ENCODE peak calls at places on chromosomes 4 and X, in five cellular contexts. K is tibial artery, J is sigmoid colon, H is spleen, Y is adrenal gland. S is an unnamed sample.

GRCh38 chrX:130145123-130145522 is 20.5 kb downstream of the AIFM1 start:
- DNase-seq in K (no peak), H (no peak), J (no peak), Y (no peak), S (no peak)

GRCh38 chr4:165928601-165929000 is 55.6 kb downstream of the TLL1 start:
- DNase-seq in K (no peak), Y (no peak), H (no peak), J (no peak), S (no peak)

GRCh38 chr4:61200991-61201526 is 933 bp downstream of the ADGRL3 start:
- DNase-seq in H (no peak), K (no peak), Y (peak), J (no peak), S (no peak)

GRCh38 chr4:184282251-184282713 is 64.6 kb upstream of the ENPP6 start:
- DNase-seq in K (no peak), Y (no peak), J (no peak), H (peak), S (no peak)

GRCh38 chr4:25065451-25065850 is 34.7 kb upstream of the LGI2 start:
- DNase-seq in Y (no peak), J (no peak), H (no peak), K (no peak), S (no peak)

GRCh38 chrX:118974088-118974907 is at the start of gene LONRF3:
- DNase-seq in J (peak), H (peak), K (peak), Y (peak), S (peak)

GRCh38 chr4:4599886-4600285 is 58.0 kb upstream of the STX18 start:
- DNase-seq in K (no peak), H (no peak), Y (no peak), J (no peak), S (no peak)

GRCh38 chr4:69321153-69321729 is 41.0 kb downstream of the UGT2B28 start:
- DNase-seq in J (no peak), K (no peak), Y (no peak), H (peak), S (no peak)

GRCh38 chr4:102285831-102286230 is 59.5 kb downstream of the SLC39A8 start:
- DNase-seq in J (no peak), H (no peak), K (no peak), Y (no peak), S (peak)

GRCh38 chr4:70426789-70427188 is 29.0 kb downstream of the OPRPN start:
- DNase-seq in H (no peak), K (no peak), J (no peak), Y (no peak), S (no peak)

GRCh38 chr4:112714922-112715901 is 78.3 kb downstream of the LARP7 start:
- DNase-seq in H (no peak), K (no peak), Y (no peak), J (no peak), S (no peak)

GRCh38 chr4:17448689-17449088 is 63.2 kb downstream of the QDPR start:
- DNase-seq in Y (no peak), J (no peak), H (no peak), K (no peak), S (peak)

GRCh38 chrX:74349387-74349786 is 45.4 kb downstream of the ZCCHC13 start:
- DNase-seq in Y (no peak), J (no peak), H (no peak), K (no peak), S (peak)

GRCh38 chrX:119887721-119888425 is 7.8 kb upstream of the AKAP14 start:
- DNase-seq in J (peak), K (no peak), H (peak), Y (peak), S (peak)

GRCh38 chr4:97950836-97951235 is 192.4 kb downstream of the STPG2 start:
- DNase-seq in Y (no peak), H (no peak), K (no peak), J (no peak), S (no peak)

DNA sequence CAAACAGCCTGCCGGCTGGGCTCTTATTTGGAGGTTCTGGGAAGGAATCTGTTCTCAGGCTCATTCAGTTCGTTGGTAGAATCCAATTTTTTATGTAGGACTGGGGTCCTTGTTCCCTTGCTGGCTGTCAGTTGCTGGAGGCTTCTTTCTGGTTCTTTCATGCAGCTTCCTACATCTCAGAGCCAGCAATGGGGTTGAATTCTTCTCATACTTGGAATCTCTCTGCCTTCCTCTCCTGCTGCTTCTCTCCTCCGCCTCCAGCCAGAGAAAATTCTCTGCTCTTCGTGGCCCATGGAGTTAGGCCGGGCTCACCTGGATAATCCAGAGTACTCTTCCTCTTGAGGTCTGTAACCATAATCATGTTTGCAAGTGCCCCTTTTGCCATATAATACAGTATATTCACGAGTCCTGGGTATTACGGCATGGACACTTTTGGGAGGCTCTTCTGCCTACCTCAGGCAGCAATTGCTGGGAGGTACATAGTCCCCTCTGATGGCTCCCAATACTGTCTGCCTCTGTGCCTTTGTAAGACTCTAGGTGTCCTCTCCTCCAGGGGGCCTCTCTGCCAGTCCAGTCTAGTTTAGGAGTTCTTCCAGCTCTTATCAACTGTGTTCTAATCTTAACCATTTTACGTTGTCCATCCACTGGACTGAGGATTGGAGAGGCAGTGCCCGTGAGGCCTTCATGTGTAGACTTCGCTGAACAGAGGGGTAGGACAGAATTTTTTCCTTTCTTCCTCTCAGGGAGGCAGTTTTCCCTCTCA is 2.2 kb downstream of the TRMT44 start:
- DNase-seq in K (no peak), Y (no peak), J (no peak), H (no peak), S (no peak)
- H3K4me3 ChIP-seq in K (no peak), Y (no peak), J (no peak), H (no peak), S (peak)

DNA sequence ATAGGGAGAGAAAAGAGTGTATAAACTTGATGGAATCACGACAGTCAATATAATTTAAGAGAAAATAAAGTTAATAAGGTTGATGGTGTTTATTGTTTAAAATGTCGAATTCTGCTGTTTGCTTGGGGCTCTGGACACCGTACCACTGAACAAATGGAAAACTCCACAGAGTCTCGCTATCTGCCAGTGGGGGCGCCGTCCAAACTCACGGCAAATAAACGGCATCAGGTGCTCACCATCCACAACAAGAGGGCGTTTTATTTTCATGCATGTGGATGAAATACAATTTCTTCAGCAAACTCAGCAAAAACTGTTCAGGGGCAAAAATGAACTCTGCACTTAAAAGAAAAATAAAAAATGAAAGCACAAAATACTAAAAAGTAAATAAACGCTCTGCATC is 46.6 kb upstream of the FAM47C start:
- DNase-seq in K (no peak), J (no peak), Y (no peak), H (no peak), S (no peak)
- TF ChIP-seq CTCF in K (no peak), J (no peak), Y (no peak), H (no peak), S (no peak)

DNA sequence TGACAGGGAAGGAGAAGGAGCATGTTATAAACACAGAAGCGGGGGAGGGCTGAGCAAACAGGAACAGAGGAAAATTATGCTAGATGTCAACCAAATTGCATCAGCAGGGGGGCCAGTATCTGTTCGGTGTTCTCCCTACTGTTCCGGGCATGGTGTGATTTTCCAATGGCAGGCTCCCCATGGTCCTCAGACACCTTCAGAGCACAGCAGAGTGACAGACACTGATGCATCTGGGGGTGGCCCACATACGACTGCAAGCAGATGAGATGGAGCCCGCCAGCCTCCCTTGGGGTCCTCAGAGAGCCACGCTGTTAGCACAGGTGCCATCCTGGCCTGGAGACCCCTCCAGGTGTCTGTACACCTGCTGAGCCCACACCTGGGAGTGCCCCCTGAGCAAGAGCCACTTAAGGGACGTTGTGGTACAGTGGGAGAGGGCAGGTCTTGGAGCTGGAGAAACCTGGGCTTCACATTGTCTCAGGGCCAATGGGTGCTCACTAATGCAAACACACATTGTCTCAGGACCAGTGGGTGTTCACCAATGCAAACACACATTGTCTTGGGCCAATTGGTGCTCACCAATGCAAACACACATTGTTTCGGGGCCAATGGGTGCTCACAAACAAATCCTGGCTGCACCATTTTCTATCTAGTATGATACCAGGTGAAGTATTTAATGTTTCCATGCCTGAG is 95.4 kb downstream of the SLC2A9 start:
- DNase-seq in Y (no peak), K (no peak), H (no peak), J (no peak), S (no peak)
- H3K4me3 ChIP-seq in Y (no peak), K (no peak), H (no peak), J (no peak), S (no peak)

GRCh38 chr4:115851918-115852766 is 738.7 kb upstream of the NDST4 start:
- DNase-seq in K (peak), H (peak), J (no peak), Y (no peak), S (peak)
- TF ChIP-seq CTCF in K (peak), H (no peak), J (no peak), Y (no peak), S (peak)

DNA sequence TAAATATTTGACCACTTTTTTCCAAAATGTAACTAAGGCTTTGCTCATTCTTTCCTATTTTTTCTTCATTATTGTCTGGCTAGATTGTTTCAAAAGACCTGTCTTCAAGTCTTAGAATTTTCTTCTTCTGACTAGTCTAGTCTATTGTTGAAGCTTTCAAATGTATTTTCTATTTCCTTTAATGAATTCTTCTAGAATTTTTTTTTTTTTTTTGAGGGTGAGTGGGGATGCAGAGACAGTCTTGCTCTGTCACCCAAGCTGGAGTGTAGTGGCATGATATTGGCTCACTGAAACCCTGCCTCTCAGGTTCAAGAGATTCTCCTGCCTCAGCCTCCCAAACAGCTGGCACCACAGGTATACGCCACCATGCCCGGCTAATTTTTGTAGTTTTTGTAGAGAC is 141.4 kb downstream of the TET2 start:
- DNase-seq in H (no peak), J (no peak), Y (no peak), K (no peak), S (no peak)
- H3K4me3 ChIP-seq in H (no peak), J (no peak), Y (no peak), K (no peak), S (no peak)

GRCh38 chr4:20319785-20320184 is 68.1 kb downstream of the SLIT2 start:
- DNase-seq in K (no peak), J (no peak), Y (no peak), H (no peak), S (no peak)
- TF ChIP-seq CTCF in K (no peak), J (no peak), Y (no peak), H (no peak), S (no peak)

GRCh38 chr4:18695733-18696527 is 674.4 kb upstream of the LCORL start:
- DNase-seq in Y (no peak), J (no peak), K (no peak), H (no peak), S (no peak)

DNA sequence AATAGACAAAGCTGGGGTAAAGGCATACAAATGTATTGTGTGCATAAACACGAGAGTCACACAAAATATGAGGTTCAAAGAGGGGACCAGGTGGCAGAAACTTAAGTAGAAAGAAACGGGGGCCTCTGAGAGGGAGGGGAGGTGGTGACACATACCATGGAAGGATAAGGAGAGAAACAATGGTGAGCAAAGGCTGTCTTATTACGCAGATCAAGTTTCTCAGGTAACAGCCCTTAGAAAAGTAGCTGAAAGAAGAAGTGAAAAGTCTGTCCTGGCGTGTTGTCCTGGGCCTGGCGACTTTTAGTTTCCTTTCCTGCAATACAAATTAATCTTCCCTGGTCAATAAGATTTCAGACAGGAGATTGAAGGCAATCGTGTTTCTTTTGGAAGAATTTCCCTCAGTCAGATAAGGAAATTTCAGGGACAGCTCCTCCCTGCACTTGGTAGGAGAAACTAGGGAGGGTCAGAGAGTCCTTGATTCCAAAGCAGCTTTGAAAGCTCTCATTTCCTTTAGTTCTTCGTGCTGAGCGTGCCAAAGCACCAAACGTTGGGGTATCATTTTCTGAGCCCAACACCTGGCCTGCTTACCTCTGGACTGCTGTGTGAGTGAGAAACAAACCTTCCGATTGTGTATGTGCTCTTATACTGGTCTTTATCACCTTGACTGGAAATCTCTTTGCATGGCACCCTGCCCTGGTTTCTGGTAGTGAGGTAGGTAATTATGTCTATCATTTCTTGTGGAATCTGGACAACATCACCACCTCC is 676.7 kb upstream of the LCORL start:
- DNase-seq in K (no peak), Y (no peak), H (no peak), J (no peak), S (no peak)
- H3K4me3 ChIP-seq in K (no peak), Y (no peak), H (no peak), J (no peak), S (no peak)

GRCh38 chr4:155011163-155011825 is 197.1 kb upstream of the NPY2R start:
- DNase-seq in J (no peak), K (no peak), Y (no peak), H (no peak), S (no peak)
- TF ChIP-seq CTCF in J (no peak), K (no peak), Y (no peak), H (no peak), S (no peak)

GRCh38 chrX:13121020-13121419 is 76.6 kb upstream of the FAM9C start:
- DNase-seq in Y (no peak), H (no peak), J (no peak), K (no peak), S (no peak)

GRCh38 chrX:13123247-13123856 is 78.9 kb upstream of the FAM9C start:
- DNase-seq in K (no peak), Y (peak), J (no peak), H (no peak), S (no peak)

GRCh38 chrX:13125188-13125587 is 80.8 kb upstream of the FAM9C start:
- DNase-seq in J (no peak), K (no peak), H (no peak), Y (peak), S (no peak)

GRCh38 chrX:13126785-13127184 is 82.4 kb upstream of the FAM9C start:
- DNase-seq in J (no peak), K (no peak), H (no peak), Y (no peak), S (peak)

GRCh38 chrX:13123857-13124345 is 79.5 kb upstream of the FAM9C start:
- DNase-seq in J (no peak), Y (no peak), H (no peak), K (no peak), S (peak)
- H3K4me3 ChIP-seq in J (no peak), Y (no peak), H (no peak), K (no peak), S (no peak)

S was measured in fibroblast of mammary gland.